ENCODE peak calls at places on chromosome 7, in ten cellular contexts. M is K562, U is transverse colon, X is Panc1, P is prostate gland, E is HL-60, H is SK-N-SH, W is HCT116, C is upper lobe of left lung, N is suprapubic skin. T is an unnamed sample.

GRCh38 chr7:127710635-127711034 is 58.6 kb downstream of the SND1 start:
- DNase-seq in C (no peak), E (no peak), U (no peak), P (no peak), H (no peak), W (no peak), X (no peak), N (no peak), M (no peak), T (no peak)

GRCh38 chr7:80960228-80960627 is 41.4 kb upstream of the SEMA3C start:
- DNase-seq in U (no peak), H (no peak), P (no peak), M (no peak), N (no peak), X (no peak), E (no peak), C (no peak), W (no peak), T (no peak)

GRCh38 chr7:41162612-41163011 is 540.3 kb downstream of the INHBA start:
- DNase-seq in H (no peak), E (no peak), C (no peak), U (no peak), P (no peak), X (no peak), W (no peak), M (no peak), N (no peak), T (no peak)

GRCh38 chr7:20798081-20798693 is 11.5 kb upstream of the SP8 start:
- DNase-seq in N (no peak), C (peak), U (peak), M (peak), P (peak), E (no peak), H (peak), X (no peak), W (peak), T (peak)

GRCh38 chr7:151366141-151366871 is 24.7 kb downstream of the NUB1 start:
- DNase-seq in N (no peak), P (no peak), W (no peak), E (no peak), U (no peak), H (no peak), M (no peak), C (no peak), X (no peak), T (no peak)

GRCh38 chr7:2141656-2142055 is 91.1 kb downstream of the MAD1L1 start:
- DNase-seq in W (no peak), E (no peak), N (no peak), P (no peak), U (no peak), C (peak), H (no peak), X (no peak), M (no peak), T (no peak)

GRCh38 chr7:18119985-18120384 is 92.3 kb upstream of the PRPS1L1 start:
- DNase-seq in U (no peak), M (no peak), N (no peak), E (no peak), X (no peak), H (no peak), W (peak), P (no peak), C (no peak), T (no peak)

GRCh38 chr7:44244282-44244681 is 43.5 kb downstream of the YKT6 start:
- DNase-seq in X (no peak), W (no peak), H (peak), P (no peak), N (no peak), C (peak), M (peak), E (peak), U (no peak), T (no peak)

GRCh38 chr7:22281481-22281880 is 75.5 kb downstream of the RAPGEF5 start:
- DNase-seq in X (no peak), P (no peak), E (no peak), H (no peak), M (no peak), W (no peak), U (no peak), N (no peak), C (no peak), T (no peak)

GRCh38 chr7:118053353-118053752 is 130.6 kb upstream of the LSM8 start:
- DNase-seq in C (no peak), P (peak), X (no peak), U (no peak), E (no peak), W (no peak), H (no peak), N (no peak), M (no peak), T (no peak)

GRCh38 chr7:38328814-38329213 is 55.4 kb upstream of the TARP start:
- DNase-seq in M (no peak), N (no peak), E (no peak), W (no peak), X (no peak), C (no peak), U (no peak), P (no peak), H (no peak), T (no peak)

GRCh38 chr7:123747620-123748141 is 1.1 kb downstream of the WASL start:
- DNase-seq in P (peak), M (peak), E (peak), N (peak), X (no peak), W (peak), U (peak), H (peak), C (no peak), T (peak)

GRCh38 chr7:3087243-3087642 is 43.6 kb upstream of the CARD11 start:
- DNase-seq in W (no peak), H (no peak), N (no peak), X (no peak), C (no peak), M (no peak), E (no peak), P (no peak), U (no peak), T (no peak)

GRCh38 chr7:15607541-15608210 is 45.9 kb upstream of the AGMO start:
- DNase-seq in W (no peak), H (no peak), C (no peak), E (no peak), X (no peak), P (no peak), N (no peak), U (no peak), M (peak), T (no peak)

GRCh38 chr7:55156919-55157318 is 138.1 kb downstream of the EGFR start:
- DNase-seq in N (no peak), U (no peak), E (no peak), W (no peak), M (no peak), C (no peak), P (no peak), X (no peak), H (peak), T (no peak)

GRCh38 chr7:7017707-7018265 is 164.6 kb upstream of the C1GALT1 start:
- DNase-seq in C (no peak), W (no peak), E (no peak), N (no peak), P (peak), X (no peak), U (no peak), M (no peak), H (no peak), T (no peak)

GRCh38 chr7:21867816-21868646 is 77.7 kb downstream of the CDCA7L start:
- DNase-seq in C (no peak), U (no peak), E (no peak), N (no peak), P (no peak), W (no peak), H (no peak), M (no peak), X (no peak), T (no peak)

GRCh38 chr7:12670759-12671545 is 16.5 kb upstream of the ARL4A start:
- DNase-seq in E (peak), P (no peak), H (no peak), W (no peak), U (no peak), C (no peak), M (no peak), X (no peak), N (no peak), T (no peak)

GRCh38 chr7:25821225-25821624 is 330.8 kb upstream of the NFE2L3 start:
- DNase-seq in P (no peak), M (no peak), U (no peak), W (no peak), X (no peak), H (no peak), N (no peak), C (no peak), E (no peak), T (no peak)

GRCh38 chr7:49893131-49893530 is 119.7 kb downstream of the VWC2 start:
- DNase-seq in C (no peak), U (no peak), P (no peak), W (no peak), X (no peak), E (no peak), H (no peak), N (no peak), M (no peak), T (no peak)

GRCh38 chr7:11716185-11716584 is 115.8 kb downstream of the THSD7A start:
- DNase-seq in X (peak), E (no peak), M (no peak), N (no peak), H (no peak), P (no peak), W (peak), U (peak), C (no peak), T (peak)

GRCh38 chr7:116232402-116232749 is 22.0 kb downstream of the TES start:
- DNase-seq in E (no peak), W (no peak), N (no peak), U (no peak), P (no peak), C (no peak), X (no peak), H (no peak), M (no peak), T (no peak)

GRCh38 chr7:41693150-41693997 is 9.5 kb downstream of the INHBA start:
- DNase-seq in M (no peak), U (no peak), E (peak), C (no peak), X (no peak), P (no peak), W (no peak), N (no peak), H (peak), T (no peak)

GRCh38 chr7:79454325-79454960 is 976 bp upstream of the MAGI2 start:
- DNase-seq in N (no peak), U (peak), X (no peak), C (peak), P (peak), M (no peak), W (no peak), E (no peak), H (no peak), T (no peak)

GRCh38 chr7:107995184-107996071 is 7.5 kb downstream of the LAMB1 start:
- DNase-seq in H (peak), M (peak), U (no peak), E (no peak), C (no peak), W (no peak), X (no peak), P (no peak), N (no peak), T (no peak)

GRCh38 chr7:108202743-108203142 is 72.6 kb upstream of the LAMB4 start:
- DNase-seq in H (peak), U (no peak), C (no peak), E (no peak), M (no peak), P (no peak), X (no peak), W (no peak), N (no peak), T (no peak)

GRCh38 chr7:141674201-141674671 is 27.7 kb downstream of the DENND11 start:
- DNase-seq in M (no peak), P (no peak), W (no peak), U (no peak), N (no peak), E (no peak), C (no peak), X (no peak), H (no peak), T (no peak)

GRCh38 chr7:155796381-155797261 is 15.6 kb downstream of the SHH start:
- DNase-seq in C (peak), W (no peak), X (no peak), H (peak), U (peak), P (peak), E (peak), M (peak), N (no peak), T (peak)

GRCh38 chr7:159118220-159118595 is 26.5 kb downstream of the VIPR2 start:
- DNase-seq in W (no peak), E (no peak), M (no peak), P (no peak), U (no peak), H (no peak), C (no peak), X (no peak), N (no peak), T (no peak)

GRCh38 chr7:71615017-71615416 is 483.1 kb downstream of the GALNT17 start:
- DNase-seq in N (no peak), C (no peak), M (no peak), U (no peak), H (no peak), P (no peak), E (no peak), W (no peak), X (no peak), T (no peak)

GRCh38 chr7:112143151-112143550 is 63.0 kb downstream of the DOCK4 start:
- DNase-seq in U (no peak), P (no peak), N (no peak), M (no peak), C (no peak), H (no peak), W (no peak), E (no peak), X (no peak), T (no peak)

GRCh38 chr7:84895563-84895962 is 291.3 kb downstream of the SEMA3D start:
- DNase-seq in W (no peak), X (no peak), H (no peak), N (no peak), U (no peak), E (no peak), C (no peak), P (no peak), M (no peak), T (no peak)

GRCh38 chr7:66662646-66663264 is 34.1 kb downstream of the KCTD7 start:
- DNase-seq in W (no peak), H (no peak), M (no peak), U (no peak), C (no peak), P (no peak), E (no peak), N (no peak), X (no peak), T (no peak)

GRCh38 chr7:144812379-144813283 is 23.2 kb downstream of the TPK1 start:
- DNase-seq in C (no peak), U (no peak), H (no peak), M (no peak), P (no peak), W (no peak), E (peak), X (no peak), N (no peak), T (no peak)

GRCh38 chr7:136036336-136036735 is 59.2 kb upstream of the MTPN start:
- DNase-seq in W (no peak), C (no peak), M (no peak), H (no peak), E (no peak), P (peak), X (no peak), U (no peak), N (no peak), T (no peak)

GRCh38 chr7:73611017-73611555 is 13.2 kb downstream of the MLXIPL start:
- DNase-seq in M (no peak), C (no peak), X (no peak), U (no peak), N (no peak), P (no peak), E (no peak), W (no peak), H (no peak), T (no peak)
- TF ChIP-seq CTCF in M (no peak), C (no peak), X (no peak), U (no peak), N (no peak), P (no peak), E (no peak), W (peak), H (peak), T (no peak)

DNA sequence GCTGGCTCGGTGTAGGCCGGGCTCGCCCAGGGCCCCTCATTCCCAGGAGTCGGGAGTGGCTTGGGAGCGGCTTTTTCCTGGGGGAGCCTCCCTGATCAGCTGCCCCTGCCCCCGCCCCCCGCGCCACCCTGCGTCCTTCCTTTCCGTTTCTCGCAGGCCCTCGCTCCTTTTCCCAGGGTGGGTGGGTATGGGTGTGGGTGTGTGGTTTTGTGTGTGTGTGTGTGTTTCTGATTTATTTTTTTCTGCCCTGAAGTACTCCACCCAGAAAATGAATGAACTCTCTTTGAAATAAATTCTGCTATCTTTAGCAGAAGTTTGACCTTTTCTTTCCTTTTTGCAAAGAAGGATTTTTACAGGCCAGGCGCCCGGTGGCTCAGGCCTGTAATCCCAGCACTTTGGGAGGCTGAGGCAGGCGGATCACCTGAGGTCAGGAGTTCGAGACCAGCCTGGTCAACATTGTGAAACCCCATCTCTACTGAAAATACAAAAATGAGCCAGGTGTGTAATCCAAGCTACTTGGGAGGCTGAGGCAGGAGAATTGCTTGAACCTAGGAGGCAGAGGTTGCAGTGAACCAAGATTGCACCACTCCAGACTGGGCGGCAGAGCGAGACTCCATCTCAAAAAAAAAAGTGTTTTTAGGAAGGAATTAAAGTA is 30.0 kb upstream of the AP5Z1 start:
- DNase-seq in M (no peak), P (no peak), U (no peak), X (no peak), C (no peak), E (no peak), W (no peak), H (no peak), N (no peak), T (no peak)
- TF ChIP-seq POLR2AphosphoS5 in M (no peak), P (peak), U (no peak), X (no peak), C (no peak), E (no peak), W (peak), H (no peak), N (no peak), T (no peak)

GRCh38 chr7:95781967-95782586 is 9.7 kb downstream of the DYNC1I1 start:
- DNase-seq in X (no peak), N (no peak), U (no peak), H (no peak), P (no peak), W (no peak), M (no peak), C (no peak), E (no peak), T (no peak)
- H3K27ac ChIP-seq in X (no peak), N (no peak), U (no peak), H (no peak), P (no peak), W (no peak), M (no peak), C (no peak), E (no peak), T (no peak)

DNA sequence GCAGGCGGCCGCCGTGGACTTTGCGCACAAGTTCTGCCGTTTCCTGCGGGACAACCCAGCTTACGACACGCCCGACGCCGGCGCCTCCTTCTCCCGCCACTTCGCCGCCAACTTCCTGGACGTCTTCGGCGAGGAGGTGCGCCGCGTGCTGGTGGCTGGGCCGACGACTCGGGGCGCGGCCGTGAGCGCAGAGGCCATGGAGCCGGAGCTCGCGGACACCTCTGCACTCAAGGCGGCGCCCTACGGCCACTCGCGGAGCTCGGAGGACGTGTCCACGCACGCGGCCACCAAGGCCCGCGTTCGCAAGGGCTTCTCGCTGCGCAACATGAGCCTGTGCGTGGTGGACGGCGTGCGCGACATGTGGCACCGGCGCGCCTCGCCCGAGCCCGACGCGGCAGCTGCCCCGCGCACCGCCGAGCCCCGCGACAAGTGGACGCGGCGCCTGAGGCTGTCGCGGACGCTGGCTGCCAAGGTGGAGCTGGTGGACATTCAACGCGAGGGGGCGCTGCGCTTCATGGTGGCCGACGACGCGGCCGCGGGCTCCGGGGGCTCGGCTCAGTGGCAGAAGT is 14.1 kb downstream of the SH2B2 start:
- DNase-seq in C (peak), H (no peak), U (no peak), E (no peak), W (no peak), X (no peak), P (no peak), N (no peak), M (no peak), T (no peak)
- TF ChIP-seq CTCF in C (no peak), H (no peak), U (no peak), E (no peak), W (no peak), X (no peak), P (no peak), N (no peak), M (no peak), T (no peak)

GRCh38 chr7:157138424-157139141 is at the start of gene UBE3C:
- DNase-seq in X (peak), W (peak), M (peak), C (peak), U (peak), H (peak), P (peak), E (peak), N (peak), T (peak)
- TF ChIP-seq POLR2AphosphoS5 in X (peak), W (peak), M (peak), C (peak), U (peak), H (peak), P (peak), E (peak), N (no peak), T (peak)

GRCh38 chr7:102989161-102989560 is 76.4 kb downstream of the LRRC17 start:
- DNase-seq in E (no peak), X (no peak), M (no peak), C (no peak), U (no peak), H (no peak), P (peak), N (no peak), W (no peak), T (no peak)

GRCh38 chr7:102991077-102991539 is 78.3 kb downstream of the LRRC17 start:
- DNase-seq in U (no peak), N (no peak), W (no peak), M (no peak), E (peak), P (no peak), H (no peak), C (no peak), X (no peak), T (no peak)

GRCh38 chr7:102992509-102992819 is 79.7 kb downstream of the LRRC17 start:
- DNase-seq in E (no peak), M (no peak), X (no peak), W (no peak), N (no peak), U (no peak), P (no peak), H (no peak), C (no peak), T (no peak)

GRCh38 chr7:102991540-102992214 is 78.9 kb downstream of the LRRC17 start:
- DNase-seq in E (no peak), C (no peak), M (peak), U (peak), X (peak), P (peak), H (peak), N (no peak), W (peak), T (peak)

DNA sequence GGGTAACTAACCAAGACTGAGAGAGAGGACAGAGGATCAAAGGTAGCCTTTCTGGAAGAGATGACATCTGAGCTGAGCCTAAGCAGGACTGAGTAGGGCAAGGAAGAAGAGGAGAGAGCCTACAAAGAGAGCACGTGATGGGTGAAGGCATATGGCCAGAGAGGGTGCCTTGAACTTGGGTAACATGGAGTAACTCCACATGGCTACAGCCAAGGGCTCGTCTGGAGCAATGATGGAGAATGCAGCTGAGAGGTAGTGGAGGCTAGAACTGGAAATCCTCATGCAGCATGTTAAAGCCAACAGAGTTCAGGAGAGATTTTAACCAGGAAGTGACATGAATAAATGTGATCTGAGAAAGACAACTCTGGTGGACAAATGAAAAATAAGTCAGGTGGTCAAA is 77.8 kb downstream of the LRRC17 start:
- DNase-seq in E (no peak), W (no peak), H (no peak), C (no peak), M (no peak), N (no peak), U (no peak), X (no peak), P (no peak), T (no peak)
- H3K27ac ChIP-seq in E (peak), W (peak), H (peak), C (no peak), M (peak), N (no peak), U (no peak), X (peak), P (no peak), T (peak)

T was measured in stomach.